ENCODE peak calls at places on chromosomes 2 and 18, in four cellular contexts. Y is tibial nerve, F is midbrain, H is brain microvascular endothelial cell. R is an unnamed sample.

GRCh38 chr2:47218066-47218581 is 63.0 kb upstream of the STPG4 start:
- DNase-seq in Y (no peak), F (no peak), H (no peak), R (no peak)

GRCh38 chr2:191846787-191847620 is at the start of gene CAVIN2:
- DNase-seq in Y (peak), F (no peak), H (peak), R (peak)

GRCh38 chr2:210727549-210727948 is 171.2 kb downstream of the CPS1 start:
- DNase-seq in Y (no peak), F (no peak), H (no peak), R (no peak)

GRCh38 chr2:113767811-113768210 is 11.4 kb upstream of the SLC35F5 start:
- DNase-seq in Y (no peak), F (no peak), H (no peak), R (no peak)

GRCh38 chr2:136281281-136282117 is 163.6 kb upstream of the CXCR4 start:
- DNase-seq in Y (no peak), F (no peak), H (no peak), R (no peak)

GRCh38 chr2:43482974-43483373 is 112.9 kb downstream of the THADA start:
- DNase-seq in Y (peak), F (no peak), H (peak), R (no peak)

GRCh38 chr2:128789776-128790455 is 471.2 kb upstream of the HS6ST1 start:
- DNase-seq in Y (no peak), F (no peak), H (no peak), R (no peak)

GRCh38 chr2:119301413-119301812 is 65.2 kb downstream of the C2orf76 start:
- DNase-seq in Y (no peak), F (no peak), H (peak), R (no peak)

GRCh38 chr2:99818842-99819241 is 323.5 kb downstream of the AFF3 start:
- DNase-seq in Y (no peak), F (no peak), H (no peak), R (no peak)

GRCh38 chr18:1094408-1094807 is 189.7 kb downstream of the ADCYAP1 start:
- DNase-seq in Y (no peak), F (no peak), H (peak), R (no peak)

GRCh38 chr2:151878655-151879563 is 50.7 kb upstream of the ARL5A start:
- DNase-seq in Y (no peak), F (no peak), H (no peak), R (no peak)

GRCh38 chr2:148726228-148726627 is 81.7 kb downstream of the EPC2 start:
- DNase-seq in Y (no peak), F (no peak), H (no peak), R (no peak)

GRCh38 chr18:11990541-11990940 is 9.2 kb downstream of the IMPA2 start:
- DNase-seq in Y (no peak), F (no peak), H (no peak), R (no peak)

GRCh38 chr2:144489315-144489920 is 30.5 kb downstream of the ZEB2 start:
- DNase-seq in Y (no peak), F (no peak), H (no peak), R (no peak)

R was measured in GOT3.